ENCODE peak calls at places on chromosome 7, in nine cellular contexts. One of them, this sample, is unnamed.

GRCh38 chr7:24425664-24426063 is 141.7 kb downstream of the NPY start:
- DNase-seq in pancreas: no peak
- DNase-seq in AG09309: no peak
- DNase-seq in astrocyte of the spinal cord: no peak
- DNase-seq in AG10803: no peak
- DNase-seq in GM12864: no peak
- DNase-seq in glutamatergic neuron: no peak
- DNase-seq in K562: no peak
- DNase-seq in mammary epithelial cell: no peak
- DNase-seq in this sample: no peak

GRCh38 chr7:69598081-69598486 is at the start of gene AUTS2:
- DNase-seq in mammary epithelial cell: peak
- DNase-seq in AG10803: peak
- DNase-seq in glutamatergic neuron: peak
- DNase-seq in astrocyte of the spinal cord: peak
- DNase-seq in AG09309: peak
- DNase-seq in GM12864: no peak
- DNase-seq in K562: peak
- DNase-seq in pancreas: peak
- DNase-seq in this sample: peak

GRCh38 chr7:110595694-110596093 is 495.2 kb upstream of the LRRN3 start:
- DNase-seq in mammary epithelial cell: no peak
- DNase-seq in pancreas: no peak
- DNase-seq in AG09309: no peak
- DNase-seq in glutamatergic neuron: no peak
- DNase-seq in GM12864: no peak
- DNase-seq in AG10803: no peak
- DNase-seq in astrocyte of the spinal cord: no peak
- DNase-seq in K562: no peak
- DNase-seq in this sample: no peak

GRCh38 chr7:84187813-84188212 is 6.8 kb downstream of the SEMA3A start:
- DNase-seq in AG10803: no peak
- DNase-seq in mammary epithelial cell: peak
- DNase-seq in glutamatergic neuron: no peak
- DNase-seq in astrocyte of the spinal cord: peak
- DNase-seq in AG09309: no peak
- DNase-seq in K562: no peak
- DNase-seq in GM12864: no peak
- DNase-seq in pancreas: no peak
- DNase-seq in this sample: no peak

GRCh38 chr7:12257582-12257981 is 46.5 kb downstream of the TMEM106B start:
- DNase-seq in GM12864: peak
- DNase-seq in glutamatergic neuron: no peak
- DNase-seq in astrocyte of the spinal cord: peak
- DNase-seq in AG09309: no peak
- DNase-seq in pancreas: no peak
- DNase-seq in mammary epithelial cell: no peak
- DNase-seq in K562: no peak
- DNase-seq in AG10803: peak
- DNase-seq in this sample: peak

GRCh38 chr7:51060536-51060935 is 256.1 kb downstream of the COBL start:
- DNase-seq in pancreas: no peak
- DNase-seq in K562: no peak
- DNase-seq in mammary epithelial cell: no peak
- DNase-seq in AG10803: no peak
- DNase-seq in GM12864: no peak
- DNase-seq in AG09309: no peak
- DNase-seq in glutamatergic neuron: no peak
- DNase-seq in astrocyte of the spinal cord: no peak
- DNase-seq in this sample: no peak

GRCh38 chr7:45881759-45882464 is 6.4 kb upstream of the IGFBP1 start:
- DNase-seq in astrocyte of the spinal cord: peak
- DNase-seq in mammary epithelial cell: peak
- DNase-seq in AG10803: peak
- DNase-seq in pancreas: no peak
- DNase-seq in glutamatergic neuron: no peak
- DNase-seq in GM12864: no peak
- DNase-seq in AG09309: peak
- DNase-seq in K562: no peak
- DNase-seq in this sample: no peak

GRCh38 chr7:143980746-143981510 is 19.2 kb upstream of the OR6B1 start:
- DNase-seq in GM12864: no peak
- DNase-seq in K562: no peak
- DNase-seq in mammary epithelial cell: peak
- DNase-seq in AG10803: no peak
- DNase-seq in astrocyte of the spinal cord: no peak
- DNase-seq in pancreas: no peak
- DNase-seq in AG09309: no peak
- DNase-seq in glutamatergic neuron: no peak
- DNase-seq in this sample: no peak

GRCh38 chr7:37970211-37970610 is 49.8 kb downstream of the EPDR1 start:
- DNase-seq in pancreas: no peak
- DNase-seq in mammary epithelial cell: no peak
- DNase-seq in GM12864: no peak
- DNase-seq in K562: no peak
- DNase-seq in AG10803: no peak
- DNase-seq in glutamatergic neuron: no peak
- DNase-seq in AG09309: no peak
- DNase-seq in astrocyte of the spinal cord: no peak
- DNase-seq in this sample: no peak

GRCh38 chr7:33186187-33186586 is 56.8 kb downstream of the BBS9 start:
- DNase-seq in AG10803: peak
- DNase-seq in mammary epithelial cell: peak
- DNase-seq in AG09309: no peak
- DNase-seq in astrocyte of the spinal cord: peak
- DNase-seq in pancreas: no peak
- DNase-seq in glutamatergic neuron: no peak
- DNase-seq in K562: no peak
- DNase-seq in GM12864: no peak
- DNase-seq in this sample: no peak

GRCh38 chr7:124779194-124779593 is 13.6 kb upstream of the GPR37 start:
- DNase-seq in mammary epithelial cell: peak
- DNase-seq in pancreas: no peak
- DNase-seq in astrocyte of the spinal cord: no peak
- DNase-seq in glutamatergic neuron: no peak
- DNase-seq in AG10803: no peak
- DNase-seq in AG09309: no peak
- DNase-seq in K562: no peak
- DNase-seq in GM12864: no peak
- DNase-seq in this sample: no peak

GRCh38 chr7:69659964-69660363 is 61.7 kb downstream of the AUTS2 start:
- DNase-seq in pancreas: no peak
- DNase-seq in astrocyte of the spinal cord: peak
- DNase-seq in glutamatergic neuron: no peak
- DNase-seq in AG09309: no peak
- DNase-seq in AG10803: peak
- DNase-seq in GM12864: no peak
- DNase-seq in K562: no peak
- DNase-seq in mammary epithelial cell: no peak
- DNase-seq in this sample: no peak

GRCh38 chr7:113370910-113371309 is 252.6 kb upstream of the SMIM30 start:
- DNase-seq in astrocyte of the spinal cord: peak
- DNase-seq in K562: no peak
- DNase-seq in AG10803: no peak
- DNase-seq in mammary epithelial cell: no peak
- DNase-seq in AG09309: no peak
- DNase-seq in pancreas: no peak
- DNase-seq in glutamatergic neuron: no peak
- DNase-seq in GM12864: no peak
- DNase-seq in this sample: no peak

GRCh38 chr7:73779517-73779916 is 9.4 kb upstream of the CLDN3 start:
- DNase-seq in AG09309: no peak
- DNase-seq in pancreas: no peak
- DNase-seq in mammary epithelial cell: no peak
- DNase-seq in AG10803: no peak
- DNase-seq in astrocyte of the spinal cord: no peak
- DNase-seq in K562: no peak
- DNase-seq in glutamatergic neuron: no peak
- DNase-seq in GM12864: no peak
- DNase-seq in this sample: no peak

GRCh38 chr7:6416516-6417145 is 31.1 kb downstream of the DAGLB start:
- DNase-seq in mammary epithelial cell: no peak
- DNase-seq in glutamatergic neuron: no peak
- DNase-seq in AG09309: no peak
- DNase-seq in astrocyte of the spinal cord: no peak
- DNase-seq in pancreas: no peak
- DNase-seq in AG10803: no peak
- DNase-seq in GM12864: no peak
- DNase-seq in K562: peak
- DNase-seq in this sample: no peak

GRCh38 chr7:23220690-23221305 is 25.8 kb upstream of the GPNMB start:
- DNase-seq in pancreas: no peak
- DNase-seq in astrocyte of the spinal cord: no peak
- DNase-seq in AG09309: no peak
- DNase-seq in glutamatergic neuron: no peak
- DNase-seq in AG10803: no peak
- DNase-seq in GM12864: no peak
- DNase-seq in mammary epithelial cell: no peak
- DNase-seq in K562: no peak
- DNase-seq in this sample: no peak

GRCh38 chr7:45709168-45710034 is 135.2 kb downstream of the ADCY1 start:
- DNase-seq in astrocyte of the spinal cord: no peak
- DNase-seq in GM12864: no peak
- DNase-seq in mammary epithelial cell: no peak
- DNase-seq in glutamatergic neuron: no peak
- DNase-seq in K562: no peak
- DNase-seq in AG10803: peak
- DNase-seq in pancreas: no peak
- DNase-seq in AG09309: no peak
- DNase-seq in this sample: no peak

GRCh38 chr7:129012641-129013040 is 42.3 kb downstream of the TNPO3 start:
- DNase-seq in GM12864: no peak
- DNase-seq in AG10803: no peak
- DNase-seq in AG09309: no peak
- DNase-seq in astrocyte of the spinal cord: no peak
- DNase-seq in K562: no peak
- DNase-seq in mammary epithelial cell: no peak
- DNase-seq in glutamatergic neuron: no peak
- DNase-seq in pancreas: no peak
- DNase-seq in this sample: no peak

GRCh38 chr7:134457166-134457565 is 1.7 kb downstream of the AKR1B1 start:
- DNase-seq in AG10803: peak
- DNase-seq in K562: no peak
- DNase-seq in glutamatergic neuron: no peak
- DNase-seq in pancreas: no peak
- DNase-seq in AG09309: no peak
- DNase-seq in mammary epithelial cell: no peak
- DNase-seq in astrocyte of the spinal cord: no peak
- DNase-seq in GM12864: no peak
- DNase-seq in this sample: no peak

GRCh38 chr7:121278120-121279021 is 50.4 kb upstream of the WNT16 start:
- DNase-seq in pancreas: no peak
- DNase-seq in mammary epithelial cell: peak
- DNase-seq in GM12864: peak
- DNase-seq in AG09309: peak
- DNase-seq in astrocyte of the spinal cord: peak
- DNase-seq in K562: no peak
- DNase-seq in AG10803: no peak
- DNase-seq in glutamatergic neuron: no peak
- DNase-seq in this sample: peak

GRCh38 chr7:85165263-85165662 is 21.6 kb downstream of the SEMA3D start:
- DNase-seq in AG09309: no peak
- DNase-seq in AG10803: no peak
- DNase-seq in glutamatergic neuron: no peak
- DNase-seq in astrocyte of the spinal cord: no peak
- DNase-seq in pancreas: no peak
- DNase-seq in mammary epithelial cell: no peak
- DNase-seq in GM12864: no peak
- DNase-seq in K562: no peak
- DNase-seq in this sample: no peak

GRCh38 chr7:18831943-18832342 is 285.5 kb downstream of the TWIST1 start:
- DNase-seq in astrocyte of the spinal cord: no peak
- DNase-seq in AG10803: no peak
- DNase-seq in GM12864: no peak
- DNase-seq in mammary epithelial cell: peak
- DNase-seq in AG09309: no peak
- DNase-seq in glutamatergic neuron: no peak
- DNase-seq in K562: no peak
- DNase-seq in pancreas: no peak
- DNase-seq in this sample: no peak

GRCh38 chr7:71613316-71613715 is 481.4 kb downstream of the GALNT17 start:
- DNase-seq in pancreas: no peak
- DNase-seq in glutamatergic neuron: no peak
- DNase-seq in AG10803: peak
- DNase-seq in K562: no peak
- DNase-seq in AG09309: no peak
- DNase-seq in mammary epithelial cell: no peak
- DNase-seq in GM12864: no peak
- DNase-seq in astrocyte of the spinal cord: peak
- DNase-seq in this sample: no peak
- TF ChIP-seq CTCF in pancreas: no peak
- TF ChIP-seq CTCF in glutamatergic neuron: no peak
- TF ChIP-seq CTCF in AG10803: no peak
- TF ChIP-seq CTCF in K562: no peak
- TF ChIP-seq CTCF in AG09309: no peak
- TF ChIP-seq CTCF in mammary epithelial cell: no peak
- TF ChIP-seq CTCF in GM12864: no peak
- TF ChIP-seq CTCF in astrocyte of the spinal cord: no peak
- TF ChIP-seq CTCF in this sample: no peak

DNA sequence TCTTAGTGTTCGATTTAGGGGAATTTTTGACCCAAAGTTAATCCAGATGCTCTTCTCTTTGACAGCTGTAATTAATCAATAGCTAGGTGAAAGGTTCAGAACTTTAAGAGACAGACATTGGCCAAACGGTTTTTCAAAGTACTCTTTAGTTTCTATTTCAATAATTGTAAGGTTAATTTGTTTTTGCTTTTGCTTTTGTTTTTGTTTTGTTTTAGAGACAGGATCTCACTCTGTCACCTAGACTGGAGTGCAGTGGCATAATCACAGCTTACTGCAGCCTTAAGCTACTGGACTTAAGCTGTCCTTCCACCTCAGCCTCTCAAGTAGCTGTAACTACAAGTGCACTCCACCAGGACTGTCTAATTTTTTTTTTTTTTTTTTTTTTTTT is 44.1 kb upstream of the SP4 start:
- DNase-seq in GM12864: no peak
- DNase-seq in glutamatergic neuron: no peak
- DNase-seq in pancreas: no peak
- DNase-seq in AG10803: no peak
- DNase-seq in mammary epithelial cell: no peak
- DNase-seq in AG09309: no peak
- DNase-seq in K562: no peak
- DNase-seq in astrocyte of the spinal cord: no peak
- DNase-seq in this sample: no peak
- TF ChIP-seq CTCF in GM12864: no peak
- TF ChIP-seq CTCF in glutamatergic neuron: no peak
- TF ChIP-seq CTCF in pancreas: no peak
- TF ChIP-seq CTCF in AG10803: no peak
- TF ChIP-seq CTCF in mammary epithelial cell: no peak
- TF ChIP-seq CTCF in AG09309: no peak
- TF ChIP-seq CTCF in K562: no peak
- TF ChIP-seq CTCF in astrocyte of the spinal cord: no peak
- TF ChIP-seq CTCF in this sample: no peak

GRCh38 chr7:151736403-151736909 is 140.5 kb downstream of the PRKAG2 start:
- DNase-seq in GM12864: no peak
- DNase-seq in mammary epithelial cell: peak
- DNase-seq in glutamatergic neuron: peak
- DNase-seq in AG10803: peak
- DNase-seq in K562: no peak
- DNase-seq in pancreas: no peak
- DNase-seq in AG09309: peak
- DNase-seq in astrocyte of the spinal cord: peak
- DNase-seq in this sample: no peak
- TF ChIP-seq CTCF in GM12864: no peak
- TF ChIP-seq CTCF in mammary epithelial cell: no peak
- TF ChIP-seq CTCF in glutamatergic neuron: no peak
- TF ChIP-seq CTCF in AG10803: no peak
- TF ChIP-seq CTCF in K562: peak
- TF ChIP-seq CTCF in pancreas: no peak
- TF ChIP-seq CTCF in AG09309: peak
- TF ChIP-seq CTCF in astrocyte of the spinal cord: peak
- TF ChIP-seq CTCF in this sample: no peak

GRCh38 chr7:116671681-116672595 is at the start of gene MET:
- DNase-seq in AG09309: no peak
- DNase-seq in pancreas: peak
- DNase-seq in GM12864: peak
- DNase-seq in glutamatergic neuron: peak
- DNase-seq in K562: peak
- DNase-seq in astrocyte of the spinal cord: peak
- DNase-seq in mammary epithelial cell: peak
- DNase-seq in AG10803: peak
- DNase-seq in this sample: peak
- TF ChIP-seq CTCF in AG09309: peak
- TF ChIP-seq CTCF in pancreas: peak
- TF ChIP-seq CTCF in GM12864: peak
- TF ChIP-seq CTCF in glutamatergic neuron: no peak
- TF ChIP-seq CTCF in K562: peak
- TF ChIP-seq CTCF in astrocyte of the spinal cord: peak
- TF ChIP-seq CTCF in mammary epithelial cell: peak
- TF ChIP-seq CTCF in AG10803: peak
- TF ChIP-seq CTCF in this sample: peak